ENCODE peak calls at places on chromosome 19, in six cellular contexts. L, X, Z, U, I and Q are unnamed samples.

GRCh38 chr19:42247631-42248199 is 5.3 kb upstream of the GSK3A start:
- DNase-seq in L (no peak), X (no peak), Z (no peak), U (no peak), I (no peak), Q (no peak)

GRCh38 chr19:21474671-21475181 is 30.7 kb upstream of the ZNF429 start:
- DNase-seq in L (peak), X (peak), Z (peak), U (peak), I (peak), Q (peak)

GRCh38 chr19:10760268-10760944 is 42.5 kb downstream of the DNM2 start:
- DNase-seq in L (no peak), X (peak), Z (no peak), U (no peak), I (no peak), Q (no peak)

GRCh38 chr19:58562126-58563033 is 4.0 kb upstream of the UBE2M start:
- DNase-seq in L (peak), X (peak), Z (peak), U (peak), I (peak), Q (peak)

GRCh38 chr19:4647676-4648644 is 8.6 kb downstream of the TNFAIP8L1 start:
- DNase-seq in L (peak), X (no peak), Z (no peak), U (no peak), I (no peak), Q (peak)

GRCh38 chr19:10135551-10136334 is 16.0 kb upstream of the EIF3G start:
- DNase-seq in L (no peak), X (no peak), Z (no peak), U (no peak), I (peak), Q (no peak)

GRCh38 chr19:52227196-52227940 is 37.5 kb downstream of the PPP2R1A start:
- DNase-seq in L (no peak), X (no peak), Z (no peak), U (no peak), I (no peak), Q (no peak)

GRCh38 chr19:45876411-45877197 is 9.3 kb downstream of the IRF2BP1 start:
- DNase-seq in L (peak), X (peak), Z (peak), U (peak), I (peak), Q (peak)

GRCh38 chr19:50819636-50820035 is 4.0 kb downstream of the KLK1 start:
- DNase-seq in L (no peak), X (no peak), Z (no peak), U (peak), I (no peak), Q (no peak)

GRCh38 chr19:14786421-14786851 is 8.1 kb upstream of the ADGRE2 start:
- DNase-seq in L (no peak), X (peak), Z (no peak), U (no peak), I (no peak), Q (no peak)

GRCh38 chr19:49133621-49134454 is 14.5 kb downstream of the PPFIA3 start:
- DNase-seq in L (peak), X (peak), Z (peak), U (peak), I (peak), Q (peak)

GRCh38 chr19:2064788-2065524 is 13.9 kb upstream of the MKNK2 start:
- DNase-seq in L (peak), X (no peak), Z (peak), U (no peak), I (no peak), Q (peak)

GRCh38 chr19:32322541-32322940 is 22.9 kb upstream of the ZNF507 start:
- DNase-seq in L (no peak), X (no peak), Z (no peak), U (no peak), I (no peak), Q (no peak)

GRCh38 chr19:44648536-44649370 is 5.0 kb downstream of the PVR start:
- DNase-seq in L (no peak), X (no peak), Z (no peak), U (no peak), I (no peak), Q (peak)

GRCh38 chr19:28396259-28396940 is 816.6 kb downstream of the UQCRFS1 start:
- DNase-seq in L (no peak), X (peak), Z (no peak), U (no peak), I (no peak), Q (no peak)

GRCh38 chr19:54805665-54806515 is 2.5 kb downstream of the KIR2DL4 start:
- DNase-seq in L (no peak), X (no peak), Z (no peak), U (no peak), I (no peak), Q (no peak)

GRCh38 chr19:18881491-18881890 is 14.5 kb downstream of the CERS1 start:
- DNase-seq in L (no peak), X (no peak), Z (no peak), U (no peak), I (no peak), Q (no peak)

GRCh38 chr19:51148571-51148970 is 6.5 kb downstream of the SIGLEC7 start:
- DNase-seq in L (no peak), X (no peak), Z (no peak), U (no peak), I (no peak), Q (no peak)

GRCh38 chr19:2769218-2769617 is 13.9 kb downstream of the SGTA start:
- DNase-seq in L (no peak), X (no peak), Z (no peak), U (no peak), I (no peak), Q (no peak)

GRCh38 chr19:40398417-40399056 is 8.6 kb upstream of the HIPK4 start:
- DNase-seq in L (no peak), X (peak), Z (peak), U (no peak), I (peak), Q (peak)

GRCh38 chr19:1590641-1591397 is 1.8 kb downstream of the MBD3 start:
- DNase-seq in L (no peak), X (peak), Z (no peak), U (no peak), I (no peak), Q (no peak)

GRCh38 chr19:35350591-35350990 is 2.9 kb downstream of the FFAR1 start:
- DNase-seq in L (no peak), X (no peak), Z (no peak), U (no peak), I (peak), Q (no peak)

GRCh38 chr19:35352177-35352447 is 4.4 kb downstream of the FFAR1 start:
- DNase-seq in L (no peak), X (no peak), Z (no peak), U (no peak), I (no peak), Q (no peak)

GRCh38 chr19:35351441-35352176 is 3.9 kb downstream of the FFAR1 start:
- DNase-seq in L (no peak), X (no peak), Z (no peak), U (no peak), I (peak), Q (no peak)

GRCh38 chr19:35353635-35354034 is 4.6 kb upstream of the FFAR3 start:
- DNase-seq in L (no peak), X (no peak), Z (no peak), U (no peak), I (peak), Q (no peak)

DNA sequence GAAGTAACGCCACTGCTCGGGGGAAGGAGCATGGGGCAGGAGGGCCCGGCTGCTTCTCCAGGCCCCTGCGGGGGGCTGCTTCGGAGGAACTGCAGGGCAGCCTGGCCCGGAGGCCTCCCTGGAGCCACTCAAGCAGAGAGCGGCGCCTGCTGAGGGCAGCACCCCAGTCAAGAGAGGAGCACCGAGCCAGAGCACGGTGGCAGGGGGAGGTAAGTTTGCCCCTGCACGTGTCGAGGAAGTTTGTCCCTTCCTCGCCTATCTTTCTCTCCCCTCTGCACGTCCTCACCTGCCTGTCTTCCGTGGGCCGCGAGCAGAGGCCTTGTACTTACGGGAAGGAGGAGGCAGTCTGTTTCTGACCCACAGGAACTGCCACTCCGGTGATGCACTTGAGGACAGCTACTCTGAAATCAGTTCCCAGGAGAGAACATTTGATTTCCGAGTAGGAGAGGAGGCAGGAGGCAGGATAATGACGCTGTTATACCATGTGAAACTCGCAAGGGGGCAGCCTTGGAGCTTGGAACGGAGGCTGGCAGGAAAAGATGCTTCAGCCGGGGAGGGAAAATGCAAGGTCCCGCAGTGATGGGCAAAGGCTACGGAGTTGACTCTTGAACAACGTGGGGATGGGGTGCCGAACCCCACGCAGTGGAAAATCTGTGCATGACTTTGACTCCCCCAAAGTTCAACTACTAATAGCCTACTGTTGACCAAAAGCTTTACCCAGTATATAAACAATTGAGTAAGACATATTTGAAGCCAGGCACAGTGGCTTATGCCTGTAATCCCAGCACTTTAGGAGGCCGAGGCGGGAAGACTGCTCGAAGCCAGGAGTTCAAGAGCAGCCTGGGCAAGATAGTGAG is 5.0 kb downstream of the FFAR1 start:
- DNase-seq in L (peak), X (peak), Z (peak), U (peak), I (peak), Q (peak)
- TF ChIP-seq CTCF in L (peak), X (peak), Z (peak), U (peak), I (peak), Q (peak)

GRCh38 chr19:47729468-47729798 is 15.9 kb upstream of the NOP53 start:
- DNase-seq in L (peak), X (no peak), Z (peak), U (peak), I (peak), Q (peak)

GRCh38 chr19:47729799-47730520 is 15.4 kb upstream of the NOP53 start:
- DNase-seq in L (peak), X (peak), Z (peak), U (peak), I (peak), Q (peak)

GRCh38 chr19:47730910-47731309 is 14.4 kb upstream of the NOP53 start:
- DNase-seq in L (no peak), X (no peak), Z (no peak), U (no peak), I (no peak), Q (no peak)

GRCh38 chr19:47726467-47726866 is 13.2 kb downstream of the EHD2 start:
- DNase-seq in L (no peak), X (no peak), Z (no peak), U (no peak), I (no peak), Q (no peak)

GRCh38 chr19:47730521-47730889 is 14.8 kb upstream of the NOP53 start:
- DNase-seq in L (no peak), X (no peak), Z (no peak), U (no peak), I (no peak), Q (no peak)
- H3K27ac ChIP-seq in L (no peak), X (no peak), Z (no peak), U (peak), I (peak), Q (peak)

GRCh38 chr19:37362733-37363132 is 8.2 kb upstream of the ZNF527 start:
- DNase-seq in L (no peak), X (peak), Z (no peak), U (no peak), I (no peak), Q (no peak)
- TF ChIP-seq CTCF in L (no peak), X (peak), Z (no peak), U (no peak), I (no peak), Q (peak)

DNA sequence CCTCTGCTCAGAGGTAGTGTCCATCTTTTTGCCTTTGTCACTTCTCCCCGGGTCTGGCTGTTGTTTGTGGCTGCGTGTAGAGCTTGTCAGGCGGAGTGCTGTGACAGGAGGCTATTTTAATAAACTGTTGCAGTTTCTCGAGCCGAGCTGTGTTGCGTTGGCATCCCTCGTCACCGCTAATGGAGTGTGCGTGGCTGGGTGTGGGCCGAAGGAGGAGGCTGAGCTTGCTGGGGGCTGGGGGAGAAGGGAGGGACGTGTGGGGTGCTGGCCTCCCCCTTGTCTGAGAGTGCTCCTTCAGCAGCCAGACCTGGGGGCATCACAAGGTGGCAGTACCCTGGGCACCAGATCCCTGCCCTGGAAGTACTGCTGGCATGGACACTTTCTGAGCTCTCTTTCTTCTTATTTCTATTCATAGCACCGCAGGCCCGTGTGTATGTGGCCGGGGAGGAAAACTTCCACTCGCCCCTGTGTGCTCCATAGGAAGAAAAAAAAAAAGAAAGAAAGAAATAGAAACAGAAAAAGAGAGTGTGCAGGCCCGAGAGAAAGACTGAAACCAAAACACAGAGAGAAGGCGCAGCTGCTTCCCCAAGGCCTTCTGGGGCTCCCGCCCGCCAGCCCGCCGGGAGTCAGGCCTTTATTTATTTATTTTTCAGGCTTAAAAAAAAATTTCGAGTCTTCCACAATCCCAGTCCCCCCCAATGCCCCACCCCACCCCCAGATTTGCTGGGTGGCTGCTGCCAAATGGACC is 27.0 kb downstream of the NFIX start:
- DNase-seq in L (peak), X (no peak), Z (no peak), U (no peak), I (no peak), Q (peak)
- H3K27ac ChIP-seq in L (peak), X (no peak), Z (peak), U (peak), I (peak), Q (peak)

GRCh38 chr19:39124136-39124764 is 1.3 kb upstream of the PAK4 start:
- DNase-seq in L (no peak), X (no peak), Z (no peak), U (no peak), I (no peak), Q (no peak)
- TF ChIP-seq CTCF in L (no peak), X (no peak), Z (no peak), U (no peak), I (no peak), Q (no peak)

DNA sequence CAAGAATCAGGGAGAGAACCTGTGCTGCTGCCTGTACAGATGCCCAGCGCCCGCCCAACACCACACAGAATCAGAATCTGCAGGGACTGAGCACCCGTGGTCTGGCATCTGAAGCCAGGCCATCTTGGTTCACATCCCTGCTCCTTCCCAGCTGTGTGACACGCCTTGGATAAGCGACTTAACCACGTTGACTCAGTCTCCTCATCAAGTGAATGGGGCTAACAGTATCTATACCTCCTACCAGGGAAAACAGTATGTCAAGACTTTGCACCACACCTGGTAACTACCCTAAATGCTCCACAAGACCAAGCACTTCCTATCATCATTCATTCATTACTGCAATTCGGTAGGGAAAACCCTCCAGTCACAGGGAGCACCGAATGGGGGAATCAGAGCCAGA is 1.2 kb downstream of the RANBP3 start:
- DNase-seq in L (no peak), X (no peak), Z (no peak), U (no peak), I (no peak), Q (no peak)
- H3K27ac ChIP-seq in L (peak), X (peak), Z (no peak), U (no peak), I (peak), Q (peak)